ENCODE peak calls at places on chromosome 14, in five cellular contexts. One of them, this sample, is unnamed. For H3K4me1, the result is how much of the 10 kb centered on the place peaks cover.

GRCh38 chr14:50559990-50560928 is at the start of gene ATL1:
- DNase-seq in effector memory CD4-positive, alpha-beta T cell: no peak
- DNase-seq in Peyer's patch: peak
- DNase-seq in heart right ventricle: peak
- DNase-seq in CD4-positive, CD25-positive, alpha-beta regulatory T cell: peak
- DNase-seq in this sample: peak

GRCh38 chr14:104206281-104206904 is 68.0 kb downstream of the KIF26A start:
- DNase-seq in effector memory CD4-positive, alpha-beta T cell: no peak
- DNase-seq in Peyer's patch: peak
- DNase-seq in heart right ventricle: no peak
- DNase-seq in CD4-positive, CD25-positive, alpha-beta regulatory T cell: no peak
- DNase-seq in this sample: peak

GRCh38 chr14:106613256-106613655 is 1086.9 kb downstream of the TMEM121 start:
- DNase-seq in effector memory CD4-positive, alpha-beta T cell: no peak
- DNase-seq in Peyer's patch: no peak
- DNase-seq in heart right ventricle: no peak
- DNase-seq in CD4-positive, CD25-positive, alpha-beta regulatory T cell: no peak
- DNase-seq in this sample: no peak

GRCh38 chr14:74257078-74257987 is 18.1 kb downstream of the VSX2 start:
- DNase-seq in effector memory CD4-positive, alpha-beta T cell: peak
- DNase-seq in Peyer's patch: peak
- DNase-seq in heart right ventricle: peak
- DNase-seq in CD4-positive, CD25-positive, alpha-beta regulatory T cell: peak
- DNase-seq in this sample: peak

GRCh38 chr14:91231446-91231845 is 13.1 kb downstream of the GPR68 start:
- DNase-seq in effector memory CD4-positive, alpha-beta T cell: no peak
- DNase-seq in Peyer's patch: no peak
- DNase-seq in heart right ventricle: no peak
- DNase-seq in CD4-positive, CD25-positive, alpha-beta regulatory T cell: no peak
- DNase-seq in this sample: no peak

GRCh38 chr14:96257900-96258299 is 1.9 kb downstream of the BDKRB1 start:
- DNase-seq in effector memory CD4-positive, alpha-beta T cell: no peak
- DNase-seq in Peyer's patch: no peak
- DNase-seq in heart right ventricle: no peak
- DNase-seq in CD4-positive, CD25-positive, alpha-beta regulatory T cell: no peak
- DNase-seq in this sample: no peak

GRCh38 chr14:90458536-90458935 is 61.7 kb downstream of the CALM1 start:
- DNase-seq in effector memory CD4-positive, alpha-beta T cell: no peak
- DNase-seq in Peyer's patch: no peak
- DNase-seq in heart right ventricle: no peak
- DNase-seq in CD4-positive, CD25-positive, alpha-beta regulatory T cell: no peak
- DNase-seq in this sample: no peak

GRCh38 chr14:23093993-23094665 is 807 bp downstream of the ACIN1 start:
- DNase-seq in effector memory CD4-positive, alpha-beta T cell: no peak
- DNase-seq in Peyer's patch: no peak
- DNase-seq in heart right ventricle: no peak
- DNase-seq in CD4-positive, CD25-positive, alpha-beta regulatory T cell: peak
- DNase-seq in this sample: no peak

GRCh38 chr14:58731465-58732330 is 93.9 kb downstream of the DACT1 start:
- DNase-seq in effector memory CD4-positive, alpha-beta T cell: no peak
- DNase-seq in Peyer's patch: no peak
- DNase-seq in heart right ventricle: no peak
- DNase-seq in CD4-positive, CD25-positive, alpha-beta regulatory T cell: no peak
- DNase-seq in this sample: peak

GRCh38 chr14:28596336-28596735 is 170.3 kb upstream of the FOXG1 start:
- DNase-seq in effector memory CD4-positive, alpha-beta T cell: no peak
- DNase-seq in Peyer's patch: no peak
- DNase-seq in heart right ventricle: no peak
- DNase-seq in CD4-positive, CD25-positive, alpha-beta regulatory T cell: no peak
- DNase-seq in this sample: peak

GRCh38 chr14:32259368-32260013 is 56.4 kb upstream of the RNU6-8 start:
- DNase-seq in effector memory CD4-positive, alpha-beta T cell: no peak
- DNase-seq in Peyer's patch: peak
- DNase-seq in heart right ventricle: no peak
- DNase-seq in CD4-positive, CD25-positive, alpha-beta regulatory T cell: peak
- DNase-seq in this sample: peak

GRCh38 chr14:75186953-75187352 is 10.5 kb upstream of the TMED10 start:
- DNase-seq in effector memory CD4-positive, alpha-beta T cell: no peak
- DNase-seq in Peyer's patch: no peak
- DNase-seq in heart right ventricle: no peak
- DNase-seq in CD4-positive, CD25-positive, alpha-beta regulatory T cell: no peak
- DNase-seq in this sample: no peak

GRCh38 chr14:102479107-102479506 is 30.5 kb downstream of the ANKRD9 start:
- DNase-seq in effector memory CD4-positive, alpha-beta T cell: no peak
- DNase-seq in Peyer's patch: no peak
- DNase-seq in heart right ventricle: no peak
- DNase-seq in CD4-positive, CD25-positive, alpha-beta regulatory T cell: no peak
- DNase-seq in this sample: no peak

GRCh38 chr14:47422191-47422590 is 253.2 kb downstream of the MDGA2 start:
- DNase-seq in effector memory CD4-positive, alpha-beta T cell: no peak
- DNase-seq in Peyer's patch: no peak
- DNase-seq in heart right ventricle: no peak
- DNase-seq in CD4-positive, CD25-positive, alpha-beta regulatory T cell: no peak
- DNase-seq in this sample: no peak

GRCh38 chr14:96824283-96824682 is 27.1 kb downstream of the VRK1 start:
- DNase-seq in effector memory CD4-positive, alpha-beta T cell: no peak
- DNase-seq in Peyer's patch: no peak
- DNase-seq in heart right ventricle: no peak
- DNase-seq in CD4-positive, CD25-positive, alpha-beta regulatory T cell: no peak
- DNase-seq in this sample: no peak

GRCh38 chr14:24634158-24634557 is at the start of gene GZMB:
- DNase-seq in effector memory CD4-positive, alpha-beta T cell: no peak
- DNase-seq in Peyer's patch: peak
- DNase-seq in heart right ventricle: no peak
- DNase-seq in CD4-positive, CD25-positive, alpha-beta regulatory T cell: no peak
- DNase-seq in this sample: no peak

GRCh38 chr14:57212919-57213318 is 55.8 kb downstream of the EXOC5 start:
- DNase-seq in effector memory CD4-positive, alpha-beta T cell: no peak
- DNase-seq in Peyer's patch: no peak
- DNase-seq in heart right ventricle: no peak
- DNase-seq in CD4-positive, CD25-positive, alpha-beta regulatory T cell: no peak
- DNase-seq in this sample: no peak

GRCh38 chr14:75156901-75157300 is 19.5 kb downstream of the TMED10 start:
- DNase-seq in effector memory CD4-positive, alpha-beta T cell: no peak
- DNase-seq in Peyer's patch: no peak
- DNase-seq in heart right ventricle: no peak
- DNase-seq in CD4-positive, CD25-positive, alpha-beta regulatory T cell: peak
- DNase-seq in this sample: no peak

GRCh38 chr14:38951451-38951850 is 151.6 kb downstream of the SEC23A start:
- DNase-seq in effector memory CD4-positive, alpha-beta T cell: no peak
- DNase-seq in Peyer's patch: no peak
- DNase-seq in heart right ventricle: no peak
- DNase-seq in CD4-positive, CD25-positive, alpha-beta regulatory T cell: no peak
- DNase-seq in this sample: peak

GRCh38 chr14:104913413-104913812 is 11.3 kb upstream of the PLD4 start:
- DNase-seq in effector memory CD4-positive, alpha-beta T cell: no peak
- DNase-seq in Peyer's patch: no peak
- DNase-seq in heart right ventricle: no peak
- DNase-seq in CD4-positive, CD25-positive, alpha-beta regulatory T cell: no peak
- DNase-seq in this sample: no peak

GRCh38 chr14:103401223-103402214 is 16.3 kb downstream of the MARK3 start:
- DNase-seq in effector memory CD4-positive, alpha-beta T cell: no peak
- DNase-seq in Peyer's patch: no peak
- DNase-seq in heart right ventricle: no peak
- DNase-seq in CD4-positive, CD25-positive, alpha-beta regulatory T cell: peak
- DNase-seq in this sample: no peak

GRCh38 chr14:92652413-92653151 is 95.8 kb downstream of the LGMN start:
- DNase-seq in effector memory CD4-positive, alpha-beta T cell: no peak
- DNase-seq in Peyer's patch: no peak
- DNase-seq in heart right ventricle: no peak
- DNase-seq in CD4-positive, CD25-positive, alpha-beta regulatory T cell: peak
- DNase-seq in this sample: no peak

GRCh38 chr14:101360045-101360931 is 201.0 kb upstream of the DIO3 start:
- DNase-seq in effector memory CD4-positive, alpha-beta T cell: no peak
- DNase-seq in Peyer's patch: peak
- DNase-seq in heart right ventricle: peak
- DNase-seq in CD4-positive, CD25-positive, alpha-beta regulatory T cell: no peak
- DNase-seq in this sample: no peak

GRCh38 chr14:101358726-101359125 is 202.6 kb upstream of the DIO3 start:
- DNase-seq in effector memory CD4-positive, alpha-beta T cell: no peak
- DNase-seq in Peyer's patch: no peak
- DNase-seq in heart right ventricle: no peak
- DNase-seq in CD4-positive, CD25-positive, alpha-beta regulatory T cell: no peak
- DNase-seq in this sample: no peak

GRCh38 chr14:101361044-101361443 is 200.3 kb upstream of the DIO3 start:
- DNase-seq in effector memory CD4-positive, alpha-beta T cell: no peak
- DNase-seq in Peyer's patch: no peak
- DNase-seq in heart right ventricle: no peak
- DNase-seq in CD4-positive, CD25-positive, alpha-beta regulatory T cell: no peak
- DNase-seq in this sample: no peak

GRCh38 chr14:101358320-101358569 is 203.1 kb upstream of the DIO3 start:
- DNase-seq in effector memory CD4-positive, alpha-beta T cell: no peak
- DNase-seq in Peyer's patch: no peak
- DNase-seq in heart right ventricle: no peak
- DNase-seq in CD4-positive, CD25-positive, alpha-beta regulatory T cell: no peak
- DNase-seq in this sample: no peak

GRCh38 chr14:101359221-101360044 is 201.9 kb upstream of the DIO3 start:
- DNase-seq in effector memory CD4-positive, alpha-beta T cell: no peak
- DNase-seq in Peyer's patch: peak
- DNase-seq in heart right ventricle: peak
- DNase-seq in CD4-positive, CD25-positive, alpha-beta regulatory T cell: no peak
- DNase-seq in this sample: no peak
- H3K4me1 ChIP-seq in effector memory CD4-positive, alpha-beta T cell: under half
- H3K4me1 ChIP-seq in Peyer's patch: under half
- H3K4me1 ChIP-seq in heart right ventricle: under half
- H3K4me1 ChIP-seq in CD4-positive, CD25-positive, alpha-beta regulatory T cell: under half
- H3K4me1 ChIP-seq in this sample: under half

GRCh38 chr14:68503186-68503825 is 289.6 kb downstream of the ZFP36L1 start:
- DNase-seq in effector memory CD4-positive, alpha-beta T cell: no peak
- DNase-seq in Peyer's patch: no peak
- DNase-seq in heart right ventricle: no peak
- DNase-seq in CD4-positive, CD25-positive, alpha-beta regulatory T cell: no peak
- DNase-seq in this sample: no peak

GRCh38 chr14:68501171-68501570 is 291.7 kb downstream of the ZFP36L1 start:
- DNase-seq in effector memory CD4-positive, alpha-beta T cell: no peak
- DNase-seq in Peyer's patch: no peak
- DNase-seq in heart right ventricle: no peak
- DNase-seq in CD4-positive, CD25-positive, alpha-beta regulatory T cell: no peak
- DNase-seq in this sample: no peak

GRCh38 chr14:68504861-68505260 is 288.0 kb downstream of the ZFP36L1 start:
- DNase-seq in effector memory CD4-positive, alpha-beta T cell: no peak
- DNase-seq in Peyer's patch: no peak
- DNase-seq in heart right ventricle: no peak
- DNase-seq in CD4-positive, CD25-positive, alpha-beta regulatory T cell: no peak
- DNase-seq in this sample: no peak

GRCh38 chr14:68501621-68502052 is 291.2 kb downstream of the ZFP36L1 start:
- DNase-seq in effector memory CD4-positive, alpha-beta T cell: no peak
- DNase-seq in Peyer's patch: no peak
- DNase-seq in heart right ventricle: peak
- DNase-seq in CD4-positive, CD25-positive, alpha-beta regulatory T cell: no peak
- DNase-seq in this sample: no peak

GRCh38 chr14:68502196-68502595 is 290.7 kb downstream of the ZFP36L1 start:
- DNase-seq in effector memory CD4-positive, alpha-beta T cell: no peak
- DNase-seq in Peyer's patch: no peak
- DNase-seq in heart right ventricle: no peak
- DNase-seq in CD4-positive, CD25-positive, alpha-beta regulatory T cell: no peak
- DNase-seq in this sample: no peak
- H3K4me1 ChIP-seq in effector memory CD4-positive, alpha-beta T cell: under half
- H3K4me1 ChIP-seq in Peyer's patch: under half
- H3K4me1 ChIP-seq in heart right ventricle: under half
- H3K4me1 ChIP-seq in CD4-positive, CD25-positive, alpha-beta regulatory T cell: under half
- H3K4me1 ChIP-seq in this sample: under half

GRCh38 chr14:64520699-64521098 is 16.1 kb downstream of the ZBTB1 start:
- DNase-seq in effector memory CD4-positive, alpha-beta T cell: no peak
- DNase-seq in Peyer's patch: no peak
- DNase-seq in heart right ventricle: no peak
- DNase-seq in CD4-positive, CD25-positive, alpha-beta regulatory T cell: no peak
- DNase-seq in this sample: no peak
- H3K4me1 ChIP-seq in effector memory CD4-positive, alpha-beta T cell: under half
- H3K4me1 ChIP-seq in Peyer's patch: under half
- H3K4me1 ChIP-seq in heart right ventricle: under half
- H3K4me1 ChIP-seq in CD4-positive, CD25-positive, alpha-beta regulatory T cell: under half
- H3K4me1 ChIP-seq in this sample: under half

DNA sequence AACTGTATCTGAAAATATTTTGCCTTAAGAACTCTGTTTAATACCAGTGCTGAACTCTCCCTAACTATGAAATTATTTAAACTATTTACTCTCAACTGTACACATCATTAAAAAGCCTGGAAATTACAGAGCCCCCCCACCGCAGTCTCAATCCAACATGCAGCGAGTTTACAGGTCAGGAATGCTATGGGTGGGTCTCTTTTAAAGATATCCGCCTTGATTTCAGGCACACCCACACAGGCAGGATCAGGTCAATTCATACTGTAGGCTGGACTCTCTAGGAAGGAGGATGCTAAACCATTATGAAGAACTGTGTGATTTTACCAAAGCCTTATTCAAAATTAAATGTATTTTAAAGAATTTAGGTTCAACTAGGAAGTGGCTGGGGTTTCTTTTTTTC is 16.5 kb downstream of the SPTLC2 start:
- DNase-seq in effector memory CD4-positive, alpha-beta T cell: no peak
- DNase-seq in Peyer's patch: no peak
- DNase-seq in heart right ventricle: no peak
- DNase-seq in CD4-positive, CD25-positive, alpha-beta regulatory T cell: no peak
- DNase-seq in this sample: no peak
- H3K4me1 ChIP-seq in effector memory CD4-positive, alpha-beta T cell: under half
- H3K4me1 ChIP-seq in Peyer's patch: under half
- H3K4me1 ChIP-seq in heart right ventricle: under half
- H3K4me1 ChIP-seq in CD4-positive, CD25-positive, alpha-beta regulatory T cell: under half
- H3K4me1 ChIP-seq in this sample: under half

This sample was measured in A673.